ENCODE peak calls at places on chromosomes 3 and 15, in four cellular contexts. F is cardiac muscle cell, P is fibroblast of lung, S is right cardiac atrium. Q is an unnamed sample. For H3K27me3, the result is how much of the 10 kb centered on the place peaks cover.

GRCh38 chr3:128076783-128077624 is 24.8 kb downstream of the SEC61A1 start:
- DNase-seq in F (no peak), P (no peak), S (peak), Q (no peak)

GRCh38 chr15:61051570-61052031 is 177.5 kb downstream of the RORA start:
- DNase-seq in F (peak), P (peak), S (peak), Q (no peak)

GRCh38 chr3:9347887-9348286 is 15.0 kb upstream of the THUMPD3 start:
- DNase-seq in F (peak), P (peak), S (no peak), Q (no peak)

GRCh38 chr3:186152361-186152798 is 43.5 kb upstream of the ETV5 start:
- DNase-seq in F (no peak), P (no peak), S (no peak), Q (no peak)

GRCh38 chr3:10437272-10437994 is 68.0 kb downstream of the ATP2B2 start:
- DNase-seq in F (peak), P (peak), S (no peak), Q (no peak)

GRCh38 chr3:50850639-50851511 is 176.1 kb downstream of the DOCK3 start:
- DNase-seq in F (no peak), P (no peak), S (no peak), Q (no peak)

GRCh38 chr3:33557279-33557678 is 117.1 kb upstream of the UBP1 start:
- DNase-seq in F (no peak), P (no peak), S (no peak), Q (no peak)

GRCh38 chr3:10259798-10260197 is 11.5 kb downstream of the TATDN2 start:
- DNase-seq in F (no peak), P (no peak), S (no peak), Q (no peak)

GRCh38 chr3:188749010-188749617 is 422.7 kb upstream of the TPRG1 start:
- DNase-seq in F (no peak), P (no peak), S (no peak), Q (no peak)

GRCh38 chr3:62445267-62445666 is 71.9 kb upstream of the FEZF2 start:
- DNase-seq in F (peak), P (peak), S (no peak), Q (no peak)

GRCh38 chr3:127441764-127442163 is 148.8 kb downstream of the TPRA1 start:
- DNase-seq in F (no peak), P (no peak), S (no peak), Q (peak)

GRCh38 chr15:39801641-39802309 is 19.1 kb upstream of the FSIP1 start:
- DNase-seq in F (peak), P (no peak), S (no peak), Q (no peak)

GRCh38 chr3:47005212-47006144 is 26.0 kb downstream of the NBEAL2 start:
- DNase-seq in F (no peak), P (no peak), S (peak), Q (peak)

GRCh38 chr15:65723786-65724354 is 68.2 kb downstream of the DENND4A start:
- DNase-seq in F (no peak), P (no peak), S (no peak), Q (no peak)

GRCh38 chr3:193776626-193777025 is 183.6 kb downstream of the OPA1 start:
- DNase-seq in F (no peak), P (no peak), S (no peak), Q (no peak)
- H3K27me3 ChIP-seq in F (under half), P (under half), S (under half), Q (under half)

DNA sequence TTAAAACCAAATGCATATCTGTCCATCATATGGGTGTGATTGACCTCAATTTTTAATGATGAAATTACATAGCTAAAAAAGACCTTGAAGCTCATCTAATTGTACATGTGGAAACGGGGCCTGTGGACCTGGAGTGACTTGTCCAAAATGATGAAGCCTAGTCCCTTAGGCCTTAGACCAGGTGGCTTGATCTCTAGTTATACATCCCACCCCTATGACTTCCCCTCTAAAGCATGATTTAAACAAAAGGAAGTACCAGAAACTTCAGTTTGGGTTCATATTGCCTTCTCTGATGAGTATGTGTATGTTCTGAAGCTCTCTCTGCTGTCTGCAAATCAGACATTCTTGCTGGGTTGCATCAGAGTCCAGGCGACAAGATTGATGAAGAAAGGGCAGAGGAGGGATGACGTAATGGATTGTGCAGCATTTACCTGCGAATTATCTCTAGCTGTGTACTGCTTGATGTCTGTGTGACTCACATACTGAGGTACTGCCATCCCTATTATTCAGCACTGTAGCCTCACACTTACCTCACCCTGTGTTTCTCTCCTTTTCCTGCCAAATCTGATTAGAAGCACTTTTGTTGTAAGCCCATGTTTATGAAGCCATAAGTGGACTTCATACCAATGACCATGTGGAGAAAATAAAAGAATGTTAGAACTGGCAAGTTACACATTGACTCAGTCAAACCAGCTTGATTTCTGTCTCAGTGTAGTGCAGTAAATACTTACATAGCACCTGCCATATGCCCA is 111.5 kb downstream of the FILIP1L start:
- DNase-seq in F (peak), P (peak), S (no peak), Q (no peak)
- H3K27ac ChIP-seq in F (no peak), P (no peak), S (no peak), Q (peak)

GRCh38 chr3:187255314-187255713 is 36.2 kb downstream of the MASP1 start:
- DNase-seq in F (peak), P (no peak), S (no peak), Q (no peak)
- H3K27me3 ChIP-seq in F (under half), P (under half), S (under half), Q (under half)

GRCh38 chr3:24370352-24370751 is 124.3 kb downstream of the THRB start:
- DNase-seq in F (no peak), P (no peak), S (no peak), Q (no peak)

GRCh38 chr3:24372559-24373197 is 122.0 kb downstream of the THRB start:
- DNase-seq in F (no peak), P (no peak), S (no peak), Q (no peak)

GRCh38 chr3:24375947-24376384 is 118.7 kb downstream of the THRB start:
- DNase-seq in F (peak), P (peak), S (no peak), Q (no peak)

GRCh38 chr3:24374801-24375200 is 119.8 kb downstream of the THRB start:
- DNase-seq in F (no peak), P (no peak), S (no peak), Q (no peak)

GRCh38 chr3:24373198-24373959 is 121.3 kb downstream of the THRB start:
- DNase-seq in F (no peak), P (no peak), S (peak), Q (peak)
- H3K27ac ChIP-seq in F (no peak), P (no peak), S (no peak), Q (peak)

GRCh38 chr3:71797455-71797854 is 12.5 kb upstream of the PROK2 start:
- DNase-seq in F (no peak), P (no peak), S (no peak), Q (no peak)
- H3K27me3 ChIP-seq in F (under half), P (under half), S (under half), Q (under half)

Q was measured in breast epithelium.